ENCODE peak calls at places on chromosomes 12 and 14, in six cellular contexts. C is dermis microvascular lymphatic vessel endothelial cell, M is NCI-H774, S is NCI-H345, K is LHCN-M2, V is left ventricle myocardium superior. P is an unnamed sample.

GRCh38 chr14:97408937-97409860 is 612.0 kb downstream of the VRK1 start:
- DNase-seq in C (no peak), M (no peak), S (no peak), K (no peak), V (no peak), P (no peak)

GRCh38 chr12:53476769-53477209 is 22.5 kb downstream of the MAP3K12 start:
- DNase-seq in C (no peak), M (no peak), S (no peak), K (peak; percentile 51), V (no peak), P (no peak)

GRCh38 chr12:21992823-21993222 is 51.6 kb upstream of the ABCC9 start:
- DNase-seq in C (no peak), M (no peak), S (no peak), K (peak; percentile 37), V (no peak), P (no peak)

GRCh38 chr12:82470906-82471512 is 112.7 kb downstream of the METTL25 start:
- DNase-seq in C (no peak), M (no peak), S (no peak), K (peak; percentile 36), V (no peak), P (no peak)

GRCh38 chr14:90454041-90455000 is 57.5 kb downstream of the CALM1 start:
- DNase-seq in C (peak; percentile 74), M (peak; percentile 93), S (no peak), K (peak; percentile 47), V (peak; percentile 80), P (peak; percentile 79)

GRCh38 chr12:89477633-89478279 is 46.8 kb downstream of the GALNT4 start:
- DNase-seq in C (no peak), M (no peak), S (no peak), K (no peak), V (no peak), P (no peak)

GRCh38 chr14:29310757-29311156 is 544.2 kb downstream of the FOXG1 start:
- DNase-seq in C (no peak), M (no peak), S (no peak), K (peak; percentile 86), V (no peak), P (no peak)

GRCh38 chr12:13179159-13180074 is 17.1 kb upstream of the EMP1 start:
- DNase-seq in C (no peak), M (no peak), S (no peak), K (peak; percentile 78), V (peak; percentile 68), P (peak; percentile 93)

GRCh38 chr14:73741386-73741875 is 27.2 kb upstream of the PNMA1 start:
- DNase-seq in C (peak; percentile 52), M (no peak), S (no peak), K (peak; percentile 73), V (peak; percentile 81), P (peak; percentile 95)

P was measured in kidney.